ENCODE peak calls at places on chromosomes 11 and 22, in five cellular contexts. M is cerebellum; C is mucosa of gallbladder; U is CD8-positive, alpha-beta memory T cell; D is lung microvascular endothelial cell. L is an unnamed sample.

GRCh38 chr22:27905638-27906037 is 13.4 kb downstream of the PITPNB start:
- DNase-seq in M (no peak), D (no peak), U (no peak), C (no peak), L (no peak)

GRCh38 chr11:100354736-100355135 is 332.4 kb upstream of the ARHGAP42 start:
- DNase-seq in D (no peak), C (no peak), M (no peak), U (no peak), L (no peak)

GRCh38 chr22:37032535-37033460 is 13.3 kb downstream of the MPST start:
- DNase-seq in U (no peak), C (peak), M (no peak), D (peak), L (no peak)

GRCh38 chr22:42383851-42384417 is 48.3 kb downstream of the NFAM1 start:
- DNase-seq in M (no peak), U (no peak), D (no peak), C (no peak), L (no peak)

GRCh38 chr22:20205464-20205963 is 54.7 kb upstream of the CCDC188 start:
- DNase-seq in C (no peak), U (no peak), M (no peak), D (no peak), L (no peak)

GRCh38 chr22:37425800-37426531 is 1.3 kb downstream of the ELFN2 start:
- DNase-seq in C (no peak), U (no peak), D (peak), M (no peak), L (no peak)

GRCh38 chr11:96194571-96194970 is 148.4 kb downstream of the MAML2 start:
- DNase-seq in C (no peak), U (no peak), D (no peak), M (no peak), L (no peak)

GRCh38 chr11:33197915-33198727 is 36.8 kb upstream of the CSTF3 start:
- DNase-seq in M (no peak), D (no peak), U (no peak), C (no peak), L (no peak)

GRCh38 chr11:78789365-78789764 is 214.7 kb upstream of the NARS2 start:
- DNase-seq in D (no peak), U (no peak), C (no peak), M (no peak), L (no peak)

GRCh38 chr22:48820481-48821345 is 1007.0 kb downstream of the BRD1 start:
- DNase-seq in C (no peak), U (no peak), D (no peak), M (no peak), L (no peak)

GRCh38 chr11:115075340-115075739 is 397.0 kb downstream of the NXPE2 start:
- DNase-seq in U (no peak), C (no peak), D (no peak), M (no peak), L (no peak)

GRCh38 chr11:46332568-46333128 is 14.6 kb upstream of the DGKZ start:
- DNase-seq in U (no peak), C (no peak), M (no peak), D (no peak), L (no peak)

GRCh38 chr11:130037058-130037457 is 32.6 kb upstream of the APLP2 start:
- DNase-seq in U (no peak), M (no peak), C (peak), D (peak), L (no peak)

GRCh38 chr11:104995001-104995408 is 26.6 kb upstream of the CASP4 start:
- DNase-seq in M (no peak), C (no peak), U (no peak), D (no peak), L (no peak)

GRCh38 chr22:22316589-22316988 is 72.0 kb downstream of the VPREB1 start:
- DNase-seq in U (no peak), D (no peak), C (no peak), M (no peak), L (no peak)

GRCh38 chr11:114478768-114479167 is 39.5 kb downstream of the REXO2 start:
- DNase-seq in D (peak), U (no peak), M (no peak), C (no peak), L (no peak)